ENCODE peak calls at places on chromosomes 6 and 20, in seven cellular contexts. Q, U, X, V, D, H and O are unnamed samples. For H3K9me2, the result is how much of the 10 kb centered on the place peaks cover.

GRCh38 chr6:37059344-37060194 is 54.1 kb downstream of the FGD2 start:
- DNase-seq in X (peak), H (peak), V (peak), U (peak), Q (no peak), D (peak), O (peak)

GRCh38 chr6:76776876-76777275 is 686.4 kb downstream of the HTR1B start:
- DNase-seq in D (no peak), X (no peak), H (no peak), Q (no peak), U (no peak), V (no peak), O (no peak)

GRCh38 chr6:126054258-126054702 is 67.9 kb downstream of the TRMT11 start:
- DNase-seq in V (peak), H (peak), D (no peak), U (no peak), Q (no peak), X (no peak), O (peak)

GRCh38 chr20:63968928-63969760 is 586 bp downstream of the ZNF512B start:
- DNase-seq in U (peak), V (peak), D (no peak), H (no peak), Q (no peak), X (peak), O (no peak)

GRCh38 chr6:127342946-127343752 is at the start of gene ECHDC1:
- DNase-seq in U (peak), D (peak), V (peak), Q (peak), H (peak), X (peak), O (peak)

GRCh38 chr6:127592964-127593363 is 16.0 kb downstream of the C6orf58 start:
- DNase-seq in U (no peak), D (no peak), H (no peak), V (no peak), X (peak), Q (no peak), O (no peak)

GRCh38 chr6:60671369-60671768 is 1614.7 kb downstream of the KHDRBS2 start:
- DNase-seq in U (no peak), D (no peak), V (no peak), H (no peak), Q (peak), X (peak), O (no peak)

GRCh38 chr6:111277819-111278218 is 190.5 kb downstream of the SLC16A10 start:
- DNase-seq in Q (no peak), X (no peak), U (no peak), D (no peak), H (no peak), V (no peak), O (no peak)

GRCh38 chr6:145699462-145699861 is 35.9 kb downstream of the EPM2A start:
- DNase-seq in H (no peak), U (peak), D (no peak), Q (no peak), X (no peak), V (no peak), O (peak)

GRCh38 chr6:72787521-72788031 is 165.7 kb downstream of the KCNQ5 start:
- DNase-seq in D (no peak), U (peak), V (peak), H (peak), Q (no peak), X (peak), O (peak)

GRCh38 chr6:4403023-4403752 is 267.8 kb upstream of the ECI2 start:
- DNase-seq in V (no peak), U (no peak), D (no peak), X (no peak), H (no peak), Q (no peak), O (no peak)

GRCh38 chr20:63826753-63827152 is 4.3 kb downstream of the ZBTB46 start:
- DNase-seq in H (no peak), X (no peak), V (peak), U (peak), Q (no peak), D (no peak), O (peak)

GRCh38 chr6:106084106-106084963 is 1.8 kb upstream of the PRDM1 start:
- DNase-seq in D (peak), U (peak), Q (peak), X (peak), H (peak), V (no peak), O (peak)

GRCh38 chr6:26538572-26538902 is 371 bp downstream of the HMGN4 start:
- DNase-seq in U (no peak), Q (peak), D (no peak), X (peak), H (no peak), V (no peak), O (peak)

GRCh38 chr6:108071736-108072276 is 2.7 kb downstream of the OSTM1 start:
- DNase-seq in X (peak), Q (no peak), V (no peak), U (no peak), D (no peak), H (no peak), O (no peak)

GRCh38 chr20:61941721-61942405 is 123.8 kb downstream of the TAF4 start:
- DNase-seq in V (no peak), H (no peak), Q (no peak), X (no peak), U (no peak), D (no peak), O (no peak)

GRCh38 chr20:3541887-3542721 is 71.3 kb downstream of the ATRN start:
- DNase-seq in U (no peak), D (no peak), X (no peak), H (no peak), V (no peak), Q (no peak), O (no peak)

DNA sequence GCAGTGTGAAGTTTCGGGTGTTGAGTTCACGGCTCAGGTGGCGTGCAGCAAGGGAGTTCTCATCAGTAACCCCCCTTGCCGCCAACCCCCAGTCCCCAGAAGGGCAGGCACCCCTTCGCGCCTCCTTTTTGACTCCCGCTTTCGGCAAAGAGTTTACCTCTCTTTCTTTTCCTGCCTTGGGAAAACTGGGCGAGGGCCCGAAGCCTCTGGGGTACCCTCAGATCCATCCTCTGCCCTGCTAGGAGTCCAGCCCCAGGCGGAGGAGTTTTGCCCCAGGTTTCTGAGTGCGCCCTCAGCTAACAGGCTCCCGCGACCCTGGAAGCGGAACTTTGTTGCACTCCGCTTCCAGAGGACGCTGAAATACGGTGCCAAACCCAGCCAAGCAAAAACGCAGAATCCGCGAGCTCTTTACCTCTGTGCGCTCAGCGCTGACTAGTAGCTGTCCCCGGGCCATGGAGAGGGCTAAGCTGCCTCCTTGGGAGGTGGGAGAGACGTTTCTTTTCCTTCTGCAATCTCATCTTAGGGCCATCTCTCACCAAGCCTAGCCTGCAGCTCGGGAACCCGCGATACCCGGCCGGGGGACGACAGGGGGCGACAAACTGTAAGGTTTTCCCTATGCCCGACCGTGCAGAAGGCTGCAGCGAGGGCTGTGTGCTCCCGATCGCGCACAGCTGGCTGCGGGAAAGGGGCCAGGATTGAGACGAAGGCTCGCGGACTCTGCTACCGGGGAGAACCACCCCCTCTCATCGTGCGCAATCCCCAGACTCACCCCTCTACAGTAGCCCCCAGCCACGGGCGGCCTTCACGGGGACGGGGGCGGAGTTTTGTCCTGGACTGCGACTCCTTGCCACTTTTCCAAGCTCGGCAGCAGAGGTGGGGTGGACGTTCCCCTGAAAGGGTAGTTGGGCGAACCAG is 2.7 kb upstream of the PAX1 start:
- DNase-seq in D (no peak), V (no peak), X (peak), H (peak), U (peak), Q (peak), O (no peak)
- TF ChIP-seq EZH2 in D (no peak), V (no peak), X (peak), H (peak), U (no peak), Q (no peak), O (no peak)

GRCh38 chr20:57560554-57561355 is at the start of gene PCK1:
- DNase-seq in X (no peak), D (no peak), Q (no peak), H (peak), U (peak), V (no peak), O (peak)

GRCh38 chr20:57558614-57559285 is 2.2 kb upstream of the PCK1 start:
- DNase-seq in U (no peak), V (no peak), H (peak), Q (no peak), D (no peak), X (no peak), O (peak)

GRCh38 chr20:57557926-57558613 is 2.8 kb upstream of the PCK1 start:
- DNase-seq in H (no peak), X (no peak), V (no peak), D (no peak), Q (no peak), U (no peak), O (no peak)

GRCh38 chr20:57559658-57560553 is 1.0 kb upstream of the PCK1 start:
- DNase-seq in Q (no peak), U (no peak), X (no peak), V (no peak), H (no peak), D (no peak), O (no peak)

GRCh38 chr20:57559286-57559627 is 1.7 kb upstream of the PCK1 start:
- DNase-seq in H (no peak), D (no peak), U (no peak), V (no peak), Q (no peak), X (no peak), O (no peak)
- H3K9me2 ChIP-seq in H (under half), D (under half), U (under half), V (under half), Q (under half), X (under half), O (under half)

GRCh38 chr6:75747371-75747984 is 1.6 kb upstream of the MYO6 start:
- DNase-seq in X (no peak), U (no peak), D (no peak), H (no peak), V (peak), Q (no peak), O (peak)
- H3K27ac ChIP-seq in X (no peak), U (no peak), D (peak), H (no peak), V (peak), Q (no peak), O (peak)

GRCh38 chr20:53808733-53809132 is 215.1 kb upstream of the ZNF217 start:
- DNase-seq in V (no peak), H (no peak), X (no peak), U (no peak), D (no peak), Q (no peak), O (no peak)
- TF ChIP-seq EZH2 in V (no peak), H (no peak), X (no peak), U (no peak), D (no peak), Q (no peak), O (no peak)

GRCh38 chr6:38814761-38815160 is 99.7 kb downstream of the DNAH8 start:
- DNase-seq in U (no peak), X (no peak), D (no peak), Q (no peak), V (no peak), H (no peak), O (no peak)
- H3K9me2 ChIP-seq in U (under half), X (under half), D (under half), Q (under half), V (under half), H (under half), O (under half)

DNA sequence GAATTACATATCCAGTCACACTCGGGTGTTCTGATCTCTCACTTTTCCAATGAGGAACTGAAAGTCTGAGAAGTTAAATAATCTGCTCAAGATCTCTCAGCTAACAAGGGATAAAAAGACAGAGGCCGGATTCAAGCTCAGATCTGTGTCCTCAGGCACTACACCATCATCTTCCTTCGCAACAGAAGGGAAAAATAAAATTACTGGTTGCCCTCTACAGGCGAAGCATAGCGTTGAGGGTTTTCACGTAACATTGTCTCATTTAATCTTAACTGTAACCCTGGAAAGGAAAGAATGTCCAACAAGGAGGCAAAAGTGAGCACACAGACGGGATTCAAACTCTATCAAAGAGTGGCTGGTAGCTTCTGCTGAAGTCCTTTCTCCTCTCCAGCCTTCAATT is 67.8 kb upstream of the ANKEF1 start:
- DNase-seq in Q (no peak), H (no peak), D (no peak), U (peak), V (no peak), X (peak), O (peak)
- H3K27ac ChIP-seq in Q (no peak), H (no peak), D (no peak), U (no peak), V (no peak), X (no peak), O (no peak)

GRCh38 chr20:21708738-21709534 is 3.5 kb downstream of the PAX1 start:
- DNase-seq in U (no peak), H (no peak), Q (no peak), D (no peak), X (peak), V (no peak), O (no peak)
- TF ChIP-seq EZH2 in U (no peak), H (no peak), Q (no peak), D (no peak), X (peak), V (no peak), O (no peak)

DNA sequence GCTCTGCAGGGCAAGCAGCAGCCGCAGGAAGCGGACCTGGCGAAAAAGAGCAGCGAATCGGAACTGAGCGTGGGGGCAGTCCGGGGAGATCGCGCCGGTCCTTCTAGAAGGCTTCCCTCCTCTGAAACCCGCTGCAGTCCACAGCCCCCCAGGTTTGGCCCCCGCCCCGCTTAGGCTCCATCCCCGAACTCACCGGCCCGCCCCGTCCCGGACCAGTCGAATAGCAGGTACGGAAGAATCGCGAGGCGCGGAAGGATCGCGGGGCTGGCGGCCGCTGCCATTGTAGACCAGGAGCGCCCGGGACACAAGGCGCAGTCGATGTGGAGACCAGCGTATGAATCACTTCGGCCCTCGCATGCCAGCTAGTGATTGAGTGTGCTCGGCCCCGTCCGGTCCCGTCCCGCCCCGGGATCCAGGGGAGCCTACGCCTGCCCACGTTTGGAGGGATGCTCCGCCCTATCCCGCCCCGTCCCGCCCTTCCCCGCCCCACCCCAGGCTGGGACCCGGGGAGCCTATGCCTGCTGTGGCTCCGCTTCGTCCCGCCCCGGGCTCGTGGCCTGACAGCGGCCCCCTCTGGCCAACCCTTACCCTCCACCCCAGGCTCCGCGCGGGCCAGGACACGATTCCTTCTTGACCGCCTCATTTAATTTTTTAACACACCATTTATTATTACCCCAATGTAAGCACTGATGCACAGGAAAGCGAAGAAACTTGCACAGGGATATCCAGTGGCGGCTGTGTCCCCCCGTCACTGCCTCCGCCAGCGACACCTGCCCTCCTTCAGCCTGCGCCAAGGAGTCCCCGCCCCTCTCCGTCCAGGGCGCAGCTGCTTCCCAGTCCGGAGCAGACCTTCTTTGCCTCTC is at the start of gene ULBP3:
- DNase-seq in V (peak), U (peak), X (peak), Q (peak), H (peak), D (peak), O (peak)
- H3K9me2 ChIP-seq in V (under half), U (under half), X (under half), Q (under half), H (under half), D (under half), O (under half)

DNA sequence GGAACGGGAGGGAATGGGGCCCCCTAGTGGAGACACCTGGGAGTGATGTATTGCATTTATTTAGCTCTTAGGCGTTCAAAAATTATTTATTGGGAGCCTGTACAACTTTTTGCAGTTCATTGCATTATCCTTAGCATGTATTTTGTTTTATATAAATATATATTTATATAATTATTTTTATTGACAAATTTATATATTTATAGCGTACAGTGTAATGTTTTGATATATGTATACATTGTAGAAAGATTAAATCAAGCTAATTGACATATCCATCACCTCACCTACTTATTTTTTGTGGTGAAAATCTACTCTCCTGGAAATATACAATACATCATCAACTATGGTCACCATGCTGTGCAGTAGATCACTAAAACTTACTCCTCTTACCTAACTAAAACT is 975 bp downstream of the SIRT5 start:
- DNase-seq in Q (peak), D (no peak), H (no peak), X (no peak), V (no peak), U (no peak), O (no peak)
- H3K27ac ChIP-seq in Q (peak), D (peak), H (peak), X (no peak), V (peak), U (peak), O (peak)

DNA sequence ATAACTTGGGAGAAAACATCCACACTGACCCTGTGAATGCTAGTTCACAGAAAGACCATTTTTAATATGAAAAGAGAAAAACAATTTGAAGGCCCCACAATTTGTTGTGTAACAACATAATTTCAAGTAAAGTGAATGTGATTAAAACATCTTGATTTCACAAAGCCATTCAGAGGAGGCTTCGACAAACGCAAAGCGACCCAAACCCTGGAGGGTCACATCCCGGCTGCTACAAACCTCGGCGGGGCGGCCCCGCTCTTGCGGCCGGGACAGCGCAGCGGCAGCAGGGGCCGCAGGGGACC is 14.0 kb downstream of the FOXC1 start:
- DNase-seq in V (no peak), H (no peak), Q (no peak), U (no peak), D (no peak), X (no peak), O (no peak)
- TF ChIP-seq EZH2 in V (no peak), H (no peak), Q (no peak), U (no peak), D (no peak), X (peak), O (no peak)